ENCODE peak calls at places on chromosomes 3 and 15, in four cellular contexts. E is mammary epithelial cell, A is astrocyte, O is psoas muscle. V is an unnamed sample.
A peak's percentile ranks its signal among the peaks of the same experiment; 100 is the strongest.

GRCh38 chr3:184361932-184362667 is 590 bp downstream of the POLR2H start:
- DNase-seq in E (peak; percentile 71), A (peak; percentile 32), O (peak; percentile 71), V (peak; percentile 69)

GRCh38 chr3:58041182-58041825 is 33.1 kb downstream of the FLNB start:
- DNase-seq in E (no peak), A (no peak), O (no peak), V (peak; percentile 37)

GRCh38 chr3:127289646-127290575 is 2.1 kb upstream of the PRR20G start:
- DNase-seq in E (peak; percentile 50), A (peak; percentile 25), O (no peak), V (peak; percentile 15)

GRCh38 chr3:148400754-148401153 is 296.9 kb upstream of the AGTR1 start:
- DNase-seq in E (no peak), A (no peak), O (no peak), V (no peak)

GRCh38 chr15:42730536-42730935 is 6.4 kb downstream of the CDAN1 start:
- DNase-seq in E (no peak), A (no peak), O (no peak), V (no peak)

GRCh38 chr15:98143116-98143515 is 182.6 kb downstream of the ARRDC4 start:
- DNase-seq in E (no peak), A (no peak), O (no peak), V (no peak)

GRCh38 chr15:85100186-85100937 is 118.7 kb downstream of the PDE8A start:
- DNase-seq in E (no peak), A (no peak), O (no peak), V (peak; percentile 26)

GRCh38 chr3:22315925-22316324 is 564.9 kb upstream of the ZNF385D start:
- DNase-seq in E (no peak), A (peak; percentile 15), O (no peak), V (no peak)

GRCh38 chr15:63805993-63806980 is 27.5 kb downstream of the HERC1 start:
- DNase-seq in E (no peak), A (peak; percentile 10), O (no peak), V (peak; percentile 10)

GRCh38 chr15:90300988-90301715 is 35.7 kb downstream of the NGRN start:
- DNase-seq in E (peak; percentile 41), A (no peak), O (peak; percentile 73), V (peak; percentile 59)

GRCh38 chr3:42830437-42831320 is 21.4 kb downstream of the ACKR2 start:
- DNase-seq in E (peak; percentile 34), A (no peak), O (no peak), V (peak; percentile 75)

GRCh38 chr3:77189258-77189657 is 149.4 kb downstream of the ROBO2 start:
- DNase-seq in E (no peak), A (no peak), O (no peak), V (no peak)

GRCh38 chr3:162441716-162442115 is 945.1 kb downstream of the OTOL1 start:
- DNase-seq in E (no peak), A (no peak), O (no peak), V (no peak)

GRCh38 chr15:101570238-101570637 is 80.7 kb upstream of the PCSK6 start:
- DNase-seq in E (peak; percentile 29), A (no peak), O (no peak), V (peak; percentile 61)

GRCh38 chr3:84989102-84989501 is 30.3 kb downstream of the CADM2 start:
- DNase-seq in E (no peak), A (no peak), O (no peak), V (no peak)

GRCh38 chr15:63324770-63325169 is 47.4 kb downstream of the APH1B start:
- DNase-seq in E (no peak), A (no peak), O (no peak), V (no peak)

GRCh38 chr3:11494131-11494916 is 149.4 kb downstream of the VGLL4 start:
- DNase-seq in E (no peak), A (no peak), O (no peak), V (no peak)

DNA sequence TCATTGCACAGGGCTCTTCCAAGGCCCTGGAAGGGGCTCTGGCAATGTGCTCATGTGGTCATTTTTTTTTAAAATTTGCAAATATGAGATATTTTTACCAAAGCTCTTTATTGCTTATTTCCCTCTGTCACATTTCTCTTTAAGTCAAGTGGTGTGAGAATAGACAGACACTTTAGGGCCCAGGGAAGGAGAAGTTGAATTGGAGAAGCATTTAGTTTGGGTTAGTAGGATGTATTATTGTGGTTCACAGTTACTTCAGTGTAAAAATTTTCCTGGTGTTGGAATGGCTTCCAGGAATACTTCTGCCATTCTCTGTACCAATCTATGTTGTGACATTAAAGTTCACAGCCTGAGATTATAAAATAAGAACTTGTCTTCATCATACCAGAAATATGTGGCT is 116.5 kb downstream of the TMCO5A start:
- DNase-seq in E (no peak), A (no peak), O (no peak), V (no peak)
- H3K4me3 ChIP-seq in E (no peak overlapping the region), A (no peak overlapping the region), O (no peak overlapping the region), V (no peak overlapping the region)

GRCh38 chr3:119599558-119600174 is 2.0 kb downstream of the PLA1A start:
- DNase-seq in E (no peak), A (no peak), O (no peak), V (no peak)

GRCh38 chr3:119601154-119601553 is 3.5 kb downstream of the PLA1A start:
- DNase-seq in E (no peak), A (no peak), O (no peak), V (no peak)

GRCh38 chr3:119602676-119603075 is 5.0 kb downstream of the PLA1A start:
- DNase-seq in E (no peak), A (no peak), O (no peak), V (no peak)

GRCh38 chr3:119598410-119599098 is 869 bp downstream of the PLA1A start:
- DNase-seq in E (no peak), A (no peak), O (no peak), V (no peak)

DNA sequence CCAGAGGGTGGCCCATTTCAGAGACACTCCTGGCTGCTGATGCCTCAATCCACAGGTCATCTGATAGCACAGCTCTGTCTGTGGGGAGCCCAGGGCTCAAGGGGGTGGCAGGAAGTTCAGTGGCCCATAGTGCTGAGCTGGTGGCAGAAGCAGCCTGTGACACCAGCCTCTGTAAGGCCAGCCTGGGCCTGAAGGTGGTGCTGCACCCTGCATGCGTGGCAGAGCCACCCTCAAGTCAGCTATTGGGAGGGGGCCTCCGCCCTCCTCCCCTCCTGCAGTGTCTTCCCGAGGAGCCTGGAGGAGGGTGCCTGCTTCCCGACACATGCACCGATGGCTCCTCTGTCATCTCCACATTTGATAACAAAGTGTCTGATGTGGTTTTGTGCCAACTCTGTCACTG is 3.0 kb downstream of the PLA1A start:
- DNase-seq in E (no peak), A (no peak), O (peak; percentile 59), V (no peak)
- TF ChIP-seq CTCF in E (peak; percentile 52), A (no peak), O (peak; percentile 31), V (no peak)

GRCh38 chr3:46861293-46861995 is 1.8 kb downstream of the MYL3 start:
- DNase-seq in E (no peak), A (no peak), O (peak; percentile 84), V (no peak)

GRCh38 chr3:46860381-46861292 is 2.6 kb downstream of the MYL3 start:
- DNase-seq in E (no peak), A (no peak), O (peak; percentile 80), V (peak; percentile 19)

GRCh38 chr3:46858456-46858855 is 4.8 kb downstream of the MYL3 start:
- DNase-seq in E (no peak), A (no peak), O (peak; percentile 41), V (peak; percentile 26)

GRCh38 chr3:46857485-46858341 is 5.5 kb downstream of the MYL3 start:
- DNase-seq in E (no peak), A (no peak), O (peak; percentile 25), V (no peak)

GRCh38 chr3:46858996-46859710 is 4.1 kb downstream of the MYL3 start:
- DNase-seq in E (no peak), A (no peak), O (peak; percentile 46), V (no peak)
- H3K4me3 ChIP-seq in E (no peak overlapping the region), A (no peak overlapping the region), O (no peak overlapping the region), V (no peak overlapping the region)

GRCh38 chr3:159919873-159920272 is 68.8 kb upstream of the IL12A start:
- DNase-seq in E (peak; percentile 29), A (peak; percentile 48), O (no peak), V (peak; percentile 49)
- TF ChIP-seq CTCF in E (no peak), A (no peak), O (no peak), V (no peak)

GRCh38 chr3:142981108-142981507 is 17.6 kb upstream of the PAQR9 start:
- DNase-seq in E (no peak), A (no peak), O (no peak), V (no peak)

GRCh38 chr3:142977399-142977728 is 13.9 kb upstream of the PAQR9 start:
- DNase-seq in E (peak; percentile 19), A (no peak), O (no peak), V (no peak)

GRCh38 chr3:142983318-142983717 is 18.1 kb upstream of the U2SURP start:
- DNase-seq in E (no peak), A (no peak), O (no peak), V (no peak)

GRCh38 chr3:142984255-142984654 is 17.1 kb upstream of the U2SURP start:
- DNase-seq in E (no peak), A (no peak), O (no peak), V (no peak)

GRCh38 chr3:142981901-142982773 is 18.7 kb upstream of the PAQR9 start:
- DNase-seq in E (no peak), A (no peak), O (no peak), V (no peak)
- H3K4me3 ChIP-seq in E (no peak overlapping the region), A (no peak overlapping the region), O (no peak overlapping the region), V (no peak overlapping the region)

GRCh38 chr15:68278345-68279217 is 1.0 kb downstream of the FEM1B start:
- DNase-seq in E (peak; percentile 54), A (peak; percentile 60), O (no peak), V (peak; percentile 61)
- TF ChIP-seq CTCF in E (peak; percentile 38), A (no peak), O (no peak), V (no peak)

DNA sequence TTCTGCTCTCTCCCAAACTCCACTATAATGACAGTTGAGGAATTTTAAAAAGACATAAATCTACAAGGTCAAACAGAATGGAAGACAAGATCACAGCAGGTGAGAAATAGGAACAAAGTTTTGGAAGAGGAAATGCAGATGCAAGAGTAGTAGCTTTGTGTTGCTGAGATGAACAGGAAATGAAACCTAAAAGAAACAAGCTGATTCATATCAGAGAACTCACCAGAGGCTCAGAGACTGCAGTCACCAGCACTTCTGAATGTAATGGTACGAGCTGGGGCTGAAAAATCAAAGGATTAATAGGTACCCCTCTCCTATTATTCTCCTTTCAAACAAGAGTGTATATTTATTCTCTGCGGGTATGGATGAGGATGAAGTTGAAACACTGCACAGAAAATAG is 460.0 kb downstream of the RAP2B start:
- DNase-seq in E (peak; percentile 17), A (no peak), O (no peak), V (peak; percentile 52)
- H3K4me3 ChIP-seq in E (no peak overlapping the region), A (no peak overlapping the region), O (no peak overlapping the region), V (no peak overlapping the region)

DNA sequence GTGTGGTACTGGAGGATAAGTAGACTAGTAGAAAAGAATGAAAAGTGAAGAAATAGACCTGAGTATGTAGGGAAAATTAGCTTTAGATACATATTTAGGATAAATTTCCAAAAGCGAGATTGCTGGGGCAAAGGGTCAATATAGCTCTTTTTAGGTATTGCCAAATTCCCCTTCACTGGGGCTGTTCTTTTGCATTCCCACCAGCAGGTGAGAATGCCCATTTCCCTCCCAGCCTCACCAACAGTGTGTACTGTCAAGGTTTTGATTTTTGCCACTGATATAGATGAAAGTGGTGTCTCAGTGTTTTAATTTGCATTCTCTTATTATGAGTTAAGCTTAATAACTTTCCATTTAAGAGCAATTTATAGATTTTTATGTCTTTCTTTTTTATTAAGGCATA is 35.7 kb upstream of the BHLHE40 start:
- DNase-seq in E (no peak), A (no peak), O (no peak), V (no peak)
- TF ChIP-seq CTCF in E (peak; percentile 47), A (peak; percentile 14), O (no peak), V (peak; percentile 44)

GRCh38 chr3:114900908-114901307 is 246.2 kb downstream of the ZBTB20 start:
- DNase-seq in E (no peak), A (no peak), O (no peak), V (no peak)
- H3K4me3 ChIP-seq in E (no peak overlapping the region), A (peak overlapping the region; percentile 44), O (peak overlapping the region; percentile 33), V (peak overlapping the region; percentile 21)

V was measured in epithelial cell of esophagus.